ENCODE peak calls at places on chromosomes 12 and 14, in six cellular contexts. D, K, Z, U, W and V are unnamed samples.

GRCh38 chr12:1933342-1933992 is 15.0 kb upstream of the CACNA2D4 start:
- DNase-seq in D (peak), Z (peak), K (no peak), W (peak), U (no peak), V (peak)

GRCh38 chr12:113241191-113242017 is 20.1 kb downstream of the TPCN1 start:
- DNase-seq in Z (no peak), K (no peak), D (peak), U (peak), W (peak), V (peak)

GRCh38 chr12:31650927-31651326 is 8.6 kb upstream of the ETFBKMT start:
- DNase-seq in W (peak), U (no peak), Z (no peak), K (no peak), D (no peak), V (peak)

GRCh38 chr12:108839890-108840230 is 17.5 kb downstream of the SSH1 start:
- DNase-seq in W (no peak), U (no peak), Z (no peak), D (no peak), K (no peak), V (no peak)

GRCh38 chr14:94217116-94217515 is 43.0 kb downstream of the PPP4R4 start:
- DNase-seq in Z (no peak), K (no peak), D (no peak), U (no peak), W (no peak), V (peak)

GRCh38 chr12:68100241-68100640 is 59.3 kb downstream of the IFNG start:
- DNase-seq in K (no peak), D (no peak), Z (no peak), U (no peak), W (no peak), V (no peak)

GRCh38 chr12:5078423-5078822 is 34.7 kb downstream of the KCNA5 start:
- DNase-seq in K (no peak), Z (no peak), W (no peak), D (no peak), U (no peak), V (peak)

GRCh38 chr14:22184157-22185025 is 404.6 kb downstream of the DAD1 start:
- DNase-seq in U (no peak), Z (no peak), D (peak), W (no peak), K (no peak), V (no peak)

GRCh38 chr12:49345840-49346658 is 639 bp upstream of the DNAJC22 start:
- DNase-seq in K (no peak), U (no peak), W (no peak), Z (no peak), D (no peak), V (peak)

GRCh38 chr14:72064501-72064900 is 132.3 kb downstream of the RGS6 start:
- DNase-seq in D (no peak), Z (no peak), W (no peak), K (no peak), U (no peak), V (no peak)

GRCh38 chr14:99763527-99764221 is 29.5 kb upstream of the EML1 start:
- DNase-seq in D (no peak), Z (no peak), K (no peak), W (no peak), U (no peak), V (no peak)

GRCh38 chr12:110813298-110813697 is 33.5 kb upstream of the CCDC63 start:
- DNase-seq in K (no peak), U (no peak), D (no peak), W (no peak), Z (no peak), V (no peak)

GRCh38 chr12:93453633-93454032 is 11.9 kb upstream of the UBE2N start:
- DNase-seq in D (peak), K (no peak), W (no peak), Z (no peak), U (no peak), V (no peak)